ENCODE peak calls at places on chromosomes 12 and 14, in six cellular contexts. One of them, this sample, is unnamed.

GRCh38 chr14:24132061-24132685 is 1.7 kb downstream of the FITM1 start:
- DNase-seq in GM12878: no peak
- DNase-seq in HepG2: no peak
- DNase-seq in A549: no peak
- DNase-seq in endothelial cell of umbilical vein: no peak
- DNase-seq in K562: no peak
- DNase-seq in this sample: no peak

GRCh38 chr12:52521581-52522266 is 1.5 kb upstream of the KRT5 start:
- DNase-seq in endothelial cell of umbilical vein: no peak
- DNase-seq in HepG2: no peak
- DNase-seq in A549: no peak
- DNase-seq in K562: no peak
- DNase-seq in GM12878: no peak
- DNase-seq in this sample: no peak

GRCh38 chr12:131923260-131923659 is 5.8 kb upstream of the PUS1 start:
- DNase-seq in endothelial cell of umbilical vein: no peak
- DNase-seq in GM12878: peak; percentile 38
- DNase-seq in A549: no peak
- DNase-seq in K562: no peak
- DNase-seq in HepG2: no peak
- DNase-seq in this sample: no peak

GRCh38 chr12:100554608-100555077 is 18.8 kb upstream of the GAS2L3 start:
- DNase-seq in HepG2: peak; percentile 88
- DNase-seq in GM12878: no peak
- DNase-seq in K562: peak; percentile 79
- DNase-seq in endothelial cell of umbilical vein: peak; percentile 96
- DNase-seq in A549: peak; percentile 89
- DNase-seq in this sample: peak; percentile 81

GRCh38 chr14:54487771-54488170 is 1.0 kb downstream of the GMFB start:
- DNase-seq in A549: peak; percentile 53
- DNase-seq in GM12878: no peak
- DNase-seq in K562: no peak
- DNase-seq in endothelial cell of umbilical vein: peak; percentile 59
- DNase-seq in HepG2: no peak
- DNase-seq in this sample: no peak

GRCh38 chr14:87725318-87725717 is 267.7 kb downstream of the GALC start:
- DNase-seq in K562: no peak
- DNase-seq in GM12878: no peak
- DNase-seq in endothelial cell of umbilical vein: no peak
- DNase-seq in A549: no peak
- DNase-seq in HepG2: no peak
- DNase-seq in this sample: no peak

GRCh38 chr14:22776215-22776614 is 9.7 kb downstream of the OXA1L start:
- DNase-seq in K562: no peak
- DNase-seq in HepG2: no peak
- DNase-seq in GM12878: no peak
- DNase-seq in endothelial cell of umbilical vein: no peak
- DNase-seq in A549: no peak
- DNase-seq in this sample: no peak

GRCh38 chr12:92619730-92620684 is 82.8 kb upstream of the PLEKHG7 start:
- DNase-seq in HepG2: no peak
- DNase-seq in K562: no peak
- DNase-seq in A549: peak; percentile 41
- DNase-seq in GM12878: no peak
- DNase-seq in endothelial cell of umbilical vein: peak; percentile 56
- DNase-seq in this sample: no peak

GRCh38 chr12:88310069-88310468 is 168.0 kb downstream of the TMTC3 start:
- DNase-seq in GM12878: no peak
- DNase-seq in K562: no peak
- DNase-seq in A549: peak; percentile 42
- DNase-seq in HepG2: no peak
- DNase-seq in endothelial cell of umbilical vein: peak; percentile 49
- DNase-seq in this sample: no peak

GRCh38 chr12:40689576-40689975 is 2.7 kb upstream of the CNTN1 start:
- DNase-seq in A549: no peak
- DNase-seq in endothelial cell of umbilical vein: no peak
- DNase-seq in HepG2: no peak
- DNase-seq in K562: no peak
- DNase-seq in GM12878: no peak
- DNase-seq in this sample: no peak

GRCh38 chr12:128994869-128995268 is 141.6 kb downstream of the GLT1D1 start:
- DNase-seq in K562: no peak
- DNase-seq in A549: no peak
- DNase-seq in endothelial cell of umbilical vein: no peak
- DNase-seq in GM12878: no peak
- DNase-seq in HepG2: no peak
- DNase-seq in this sample: no peak

GRCh38 chr12:92597997-92598396 is 104.8 kb upstream of the PLEKHG7 start:
- DNase-seq in endothelial cell of umbilical vein: no peak
- DNase-seq in GM12878: no peak
- DNase-seq in A549: peak; percentile 38
- DNase-seq in K562: no peak
- DNase-seq in HepG2: no peak
- DNase-seq in this sample: no peak

GRCh38 chr12:85489194-85489593 is 209.2 kb downstream of the ALX1 start:
- DNase-seq in K562: no peak
- DNase-seq in GM12878: no peak
- DNase-seq in HepG2: no peak
- DNase-seq in endothelial cell of umbilical vein: no peak
- DNase-seq in A549: no peak
- DNase-seq in this sample: no peak

GRCh38 chr12:6154730-6155459 is 30.4 kb upstream of the VWF start:
- DNase-seq in GM12878: no peak
- DNase-seq in HepG2: no peak
- DNase-seq in K562: peak; percentile 9
- DNase-seq in endothelial cell of umbilical vein: peak; percentile 62
- DNase-seq in A549: no peak
- DNase-seq in this sample: no peak

GRCh38 chr12:67942704-67943103 is 46.5 kb upstream of the IFNG-AS1 start:
- DNase-seq in endothelial cell of umbilical vein: no peak
- DNase-seq in K562: no peak
- DNase-seq in HepG2: no peak
- DNase-seq in GM12878: no peak
- DNase-seq in A549: no peak
- DNase-seq in this sample: no peak

GRCh38 chr12:115511971-115512370 is 765.5 kb downstream of the MED13L start:
- DNase-seq in endothelial cell of umbilical vein: no peak
- DNase-seq in K562: no peak
- DNase-seq in GM12878: no peak
- DNase-seq in HepG2: no peak
- DNase-seq in A549: no peak
- DNase-seq in this sample: no peak

GRCh38 chr12:65501935-65502334 is 223.5 kb downstream of the MSRB3 start:
- DNase-seq in GM12878: no peak
- DNase-seq in K562: no peak
- DNase-seq in endothelial cell of umbilical vein: no peak
- DNase-seq in A549: no peak
- DNase-seq in HepG2: no peak
- DNase-seq in this sample: no peak

GRCh38 chr14:101876539-101876938 is 87.8 kb upstream of the DYNC1H1 start:
- DNase-seq in endothelial cell of umbilical vein: peak; percentile 99
- DNase-seq in K562: no peak
- DNase-seq in A549: no peak
- DNase-seq in HepG2: no peak
- DNase-seq in GM12878: peak; percentile 75
- DNase-seq in this sample: peak; percentile 82

GRCh38 chr12:131912526-131913274 is 16.4 kb upstream of the PUS1 start:
- DNase-seq in A549: peak; percentile 82
- DNase-seq in HepG2: peak; percentile 24
- DNase-seq in endothelial cell of umbilical vein: peak; percentile 85
- DNase-seq in GM12878: no peak
- DNase-seq in K562: no peak
- DNase-seq in this sample: peak; percentile 54

GRCh38 chr12:32027684-32028355 is 68.6 kb downstream of the RESF1 start:
- DNase-seq in A549: no peak
- DNase-seq in HepG2: no peak
- DNase-seq in GM12878: no peak
- DNase-seq in endothelial cell of umbilical vein: no peak
- DNase-seq in K562: no peak
- DNase-seq in this sample: peak; percentile 65

GRCh38 chr14:65210118-65210826 is 108.0 kb upstream of the MAX start:
- DNase-seq in HepG2: no peak
- DNase-seq in GM12878: peak; percentile 71
- DNase-seq in A549: no peak
- DNase-seq in endothelial cell of umbilical vein: peak; percentile 23
- DNase-seq in K562: peak; percentile 7
- DNase-seq in this sample: peak; percentile 92

GRCh38 chr14:20035938-20036337 is at the start of gene OR4K13:
- DNase-seq in GM12878: no peak
- DNase-seq in A549: no peak
- DNase-seq in K562: no peak
- DNase-seq in HepG2: no peak
- DNase-seq in endothelial cell of umbilical vein: no peak
- DNase-seq in this sample: no peak

GRCh38 chr12:97038859-97039258 is 131.8 kb downstream of the NEDD1 start:
- DNase-seq in A549: no peak
- DNase-seq in K562: no peak
- DNase-seq in endothelial cell of umbilical vein: no peak
- DNase-seq in HepG2: peak; percentile 29
- DNase-seq in GM12878: no peak
- DNase-seq in this sample: no peak

GRCh38 chr12:84375472-84375871 is 537.1 kb downstream of the SLC6A15 start:
- DNase-seq in K562: no peak
- DNase-seq in GM12878: no peak
- DNase-seq in endothelial cell of umbilical vein: no peak
- DNase-seq in HepG2: no peak
- DNase-seq in A549: no peak
- DNase-seq in this sample: no peak

GRCh38 chr12:29562167-29562776 is 64.8 kb upstream of the OVCH1 start:
- DNase-seq in K562: no peak
- DNase-seq in endothelial cell of umbilical vein: peak; percentile 96
- DNase-seq in HepG2: no peak
- DNase-seq in A549: no peak
- DNase-seq in GM12878: no peak
- DNase-seq in this sample: no peak

GRCh38 chr14:90546767-90547166 is 149.9 kb downstream of the CALM1 start:
- DNase-seq in K562: no peak
- DNase-seq in A549: no peak
- DNase-seq in endothelial cell of umbilical vein: no peak
- DNase-seq in HepG2: no peak
- DNase-seq in GM12878: no peak
- DNase-seq in this sample: no peak
- TF ChIP-seq MAX in K562: no peak
- TF ChIP-seq MAX in A549: no peak
- TF ChIP-seq MAX in endothelial cell of umbilical vein: no peak
- TF ChIP-seq MAX in HepG2: no peak
- TF ChIP-seq MAX in GM12878: no peak
- TF ChIP-seq MAX in this sample: no peak

DNA sequence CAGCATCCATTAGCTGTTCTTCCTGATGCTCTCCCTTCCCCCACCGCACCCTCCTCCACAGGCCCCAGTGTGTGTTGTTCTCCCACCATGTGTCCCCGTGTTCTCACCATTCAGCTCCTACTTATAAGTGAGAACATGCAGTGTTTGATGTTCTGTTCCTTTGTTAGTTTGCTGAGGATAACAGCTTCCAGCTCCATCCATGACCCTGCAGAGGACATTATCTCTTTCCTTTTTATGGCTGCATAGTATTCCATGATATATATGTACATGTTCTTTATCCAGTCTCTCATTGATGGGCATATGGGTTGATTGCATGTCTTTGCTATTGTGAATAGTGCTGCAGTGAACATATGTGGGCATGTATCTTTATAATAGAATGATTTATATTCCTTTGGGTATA is 9.0 kb downstream of the ATF1 start:
- DNase-seq in GM12878: no peak
- DNase-seq in K562: no peak
- DNase-seq in HepG2: no peak
- DNase-seq in endothelial cell of umbilical vein: no peak
- DNase-seq in A549: no peak
- DNase-seq in this sample: no peak
- TF ChIP-seq MYC in GM12878: no peak
- TF ChIP-seq MYC in K562: no peak
- TF ChIP-seq MYC in HepG2: no peak
- TF ChIP-seq MYC in endothelial cell of umbilical vein: no peak
- TF ChIP-seq MYC in A549: no peak
- TF ChIP-seq MYC in this sample: no peak

GRCh38 chr14:58082491-58083098 is 69.4 kb downstream of the ARMH4 start:
- DNase-seq in HepG2: no peak
- DNase-seq in K562: peak; percentile 13
- DNase-seq in A549: peak; percentile 74
- DNase-seq in GM12878: no peak
- DNase-seq in endothelial cell of umbilical vein: peak; percentile 81
- DNase-seq in this sample: peak; percentile 26

GRCh38 chr14:58078068-58078467 is 73.9 kb downstream of the ARMH4 start:
- DNase-seq in K562: no peak
- DNase-seq in HepG2: no peak
- DNase-seq in A549: no peak
- DNase-seq in endothelial cell of umbilical vein: no peak
- DNase-seq in GM12878: no peak
- DNase-seq in this sample: no peak

GRCh38 chr14:58082011-58082410 is 70.0 kb downstream of the ARMH4 start:
- DNase-seq in endothelial cell of umbilical vein: no peak
- DNase-seq in K562: no peak
- DNase-seq in GM12878: no peak
- DNase-seq in A549: no peak
- DNase-seq in HepG2: no peak
- DNase-seq in this sample: no peak

GRCh38 chr14:58077621-58078020 is 74.4 kb downstream of the ARMH4 start:
- DNase-seq in K562: no peak
- DNase-seq in GM12878: no peak
- DNase-seq in A549: no peak
- DNase-seq in endothelial cell of umbilical vein: no peak
- DNase-seq in HepG2: no peak
- DNase-seq in this sample: no peak

DNA sequence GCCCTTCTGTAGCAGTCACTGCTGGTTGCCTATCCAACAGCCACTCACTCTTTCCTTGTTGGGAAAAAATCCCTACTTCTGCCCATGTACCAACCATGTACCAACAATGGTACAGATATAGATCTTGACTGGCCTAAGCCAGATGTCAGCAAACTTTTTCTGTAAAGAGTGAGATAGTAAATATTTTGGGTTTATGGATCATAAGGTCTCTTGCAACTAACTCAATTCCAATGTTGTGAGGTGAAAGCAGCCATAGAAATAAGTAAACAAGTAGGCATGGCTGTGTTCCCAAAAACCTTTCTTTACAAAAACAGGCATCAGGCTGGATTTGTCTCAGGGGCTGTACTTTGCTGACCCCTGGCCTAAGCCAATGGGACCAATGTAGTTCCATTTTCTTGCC is 73.5 kb downstream of the ARMH4 start:
- DNase-seq in GM12878: no peak
- DNase-seq in HepG2: no peak
- DNase-seq in A549: no peak
- DNase-seq in K562: no peak
- DNase-seq in endothelial cell of umbilical vein: no peak
- DNase-seq in this sample: no peak
- TF ChIP-seq MAX in GM12878: no peak
- TF ChIP-seq MAX in HepG2: no peak
- TF ChIP-seq MAX in A549: no peak
- TF ChIP-seq MAX in K562: no peak
- TF ChIP-seq MAX in endothelial cell of umbilical vein: no peak
- TF ChIP-seq MAX in this sample: no peak

DNA sequence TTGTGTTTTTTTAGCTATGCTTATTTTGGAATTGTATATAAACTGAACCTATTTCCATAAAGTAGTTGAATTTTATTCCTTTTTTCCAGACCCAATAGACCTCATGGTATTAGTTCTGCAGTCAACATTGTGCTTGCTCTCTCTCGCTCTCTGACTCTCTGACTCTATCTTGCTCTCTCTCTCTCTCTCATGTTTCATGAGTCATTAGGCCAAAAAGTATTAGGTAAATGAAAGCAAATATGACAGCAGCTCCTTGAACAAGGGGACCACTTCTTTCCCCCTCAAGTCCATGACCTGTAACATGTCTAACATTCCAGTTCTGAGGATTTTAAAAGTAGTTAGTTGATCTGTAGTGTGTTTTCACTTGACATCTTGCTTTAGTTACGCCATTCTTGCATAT is 14.0 kb upstream of the C12orf71 start:
- DNase-seq in A549: no peak
- DNase-seq in K562: no peak
- DNase-seq in GM12878: no peak
- DNase-seq in endothelial cell of umbilical vein: no peak
- DNase-seq in HepG2: no peak
- DNase-seq in this sample: no peak
- TF ChIP-seq MYC in A549: no peak
- TF ChIP-seq MYC in K562: no peak
- TF ChIP-seq MYC in GM12878: no peak
- TF ChIP-seq MYC in endothelial cell of umbilical vein: no peak
- TF ChIP-seq MYC in HepG2: no peak
- TF ChIP-seq MYC in this sample: no peak

This sample was measured in NB4.